ENCODE peak calls at places on chromosome 5, in nine cellular contexts. One of them, this sample, is unnamed. For H3K27me3, the result is how much of the 10 kb centered on the place peaks cover.

GRCh38 chr5:59517926-59518585 is 375.5 kb downstream of the PDE4D start:
- DNase-seq in brain microvascular endothelial cell: peak
- DNase-seq in Peyer's patch: no peak
- DNase-seq in mammary epithelial cell: peak
- DNase-seq in tibial artery: no peak
- DNase-seq in tibial nerve: no peak
- DNase-seq in cardiac muscle cell: no peak
- DNase-seq in left lung: no peak
- DNase-seq in heart right ventricle: no peak
- DNase-seq in this sample: no peak

GRCh38 chr5:145203193-145203592 is 631.9 kb downstream of the PRELID2 start:
- DNase-seq in brain microvascular endothelial cell: peak
- DNase-seq in Peyer's patch: no peak
- DNase-seq in mammary epithelial cell: no peak
- DNase-seq in tibial artery: no peak
- DNase-seq in tibial nerve: no peak
- DNase-seq in cardiac muscle cell: no peak
- DNase-seq in left lung: no peak
- DNase-seq in heart right ventricle: no peak
- DNase-seq in this sample: no peak

GRCh38 chr5:43099615-43100014 is 21.1 kb upstream of the ZNF131 start:
- DNase-seq in brain microvascular endothelial cell: no peak
- DNase-seq in Peyer's patch: no peak
- DNase-seq in mammary epithelial cell: no peak
- DNase-seq in tibial artery: no peak
- DNase-seq in tibial nerve: no peak
- DNase-seq in cardiac muscle cell: no peak
- DNase-seq in left lung: no peak
- DNase-seq in heart right ventricle: no peak
- DNase-seq in this sample: no peak

GRCh38 chr5:176825234-176825633 is 14.9 kb downstream of the UNC5A start:
- DNase-seq in brain microvascular endothelial cell: no peak
- DNase-seq in Peyer's patch: no peak
- DNase-seq in mammary epithelial cell: no peak
- DNase-seq in tibial artery: no peak
- DNase-seq in tibial nerve: no peak
- DNase-seq in cardiac muscle cell: no peak
- DNase-seq in left lung: no peak
- DNase-seq in heart right ventricle: no peak
- DNase-seq in this sample: no peak

GRCh38 chr5:173025651-173026050 is 30.5 kb upstream of the CREBRF start:
- DNase-seq in brain microvascular endothelial cell: no peak
- DNase-seq in Peyer's patch: peak
- DNase-seq in mammary epithelial cell: no peak
- DNase-seq in tibial artery: no peak
- DNase-seq in tibial nerve: no peak
- DNase-seq in cardiac muscle cell: no peak
- DNase-seq in left lung: no peak
- DNase-seq in heart right ventricle: no peak
- DNase-seq in this sample: no peak

GRCh38 chr5:151469992-151470391 is 22.6 kb downstream of the SLC36A1 start:
- DNase-seq in brain microvascular endothelial cell: no peak
- DNase-seq in Peyer's patch: no peak
- DNase-seq in mammary epithelial cell: no peak
- DNase-seq in tibial artery: no peak
- DNase-seq in tibial nerve: no peak
- DNase-seq in cardiac muscle cell: no peak
- DNase-seq in left lung: no peak
- DNase-seq in heart right ventricle: no peak
- DNase-seq in this sample: no peak

GRCh38 chr5:75435101-75435500 is 76.3 kb downstream of the CERT1 start:
- DNase-seq in brain microvascular endothelial cell: no peak
- DNase-seq in Peyer's patch: no peak
- DNase-seq in mammary epithelial cell: no peak
- DNase-seq in tibial artery: no peak
- DNase-seq in tibial nerve: no peak
- DNase-seq in cardiac muscle cell: no peak
- DNase-seq in left lung: no peak
- DNase-seq in heart right ventricle: no peak
- DNase-seq in this sample: no peak

GRCh38 chr5:175377816-175378215 is 66.2 kb downstream of the DRD1 start:
- DNase-seq in brain microvascular endothelial cell: no peak
- DNase-seq in Peyer's patch: no peak
- DNase-seq in mammary epithelial cell: no peak
- DNase-seq in tibial artery: no peak
- DNase-seq in tibial nerve: no peak
- DNase-seq in cardiac muscle cell: no peak
- DNase-seq in left lung: no peak
- DNase-seq in heart right ventricle: no peak
- DNase-seq in this sample: no peak

GRCh38 chr5:124596595-124597388 is 149.6 kb downstream of the ZNF608 start:
- DNase-seq in brain microvascular endothelial cell: peak
- DNase-seq in Peyer's patch: no peak
- DNase-seq in mammary epithelial cell: peak
- DNase-seq in tibial artery: no peak
- DNase-seq in tibial nerve: no peak
- DNase-seq in cardiac muscle cell: no peak
- DNase-seq in left lung: no peak
- DNase-seq in heart right ventricle: no peak
- DNase-seq in this sample: no peak

GRCh38 chr5:124604419-124604818 is 142.0 kb downstream of the ZNF608 start:
- DNase-seq in brain microvascular endothelial cell: no peak
- DNase-seq in Peyer's patch: no peak
- DNase-seq in mammary epithelial cell: no peak
- DNase-seq in tibial artery: no peak
- DNase-seq in tibial nerve: no peak
- DNase-seq in cardiac muscle cell: peak
- DNase-seq in left lung: no peak
- DNase-seq in heart right ventricle: no peak
- DNase-seq in this sample: no peak

GRCh38 chr5:124593952-124594351 is 152.5 kb downstream of the ZNF608 start:
- DNase-seq in brain microvascular endothelial cell: no peak
- DNase-seq in Peyer's patch: no peak
- DNase-seq in mammary epithelial cell: no peak
- DNase-seq in tibial artery: no peak
- DNase-seq in tibial nerve: no peak
- DNase-seq in cardiac muscle cell: no peak
- DNase-seq in left lung: no peak
- DNase-seq in heart right ventricle: no peak
- DNase-seq in this sample: no peak

GRCh38 chr5:124602925-124603650 is 143.4 kb downstream of the ZNF608 start:
- DNase-seq in brain microvascular endothelial cell: no peak
- DNase-seq in Peyer's patch: no peak
- DNase-seq in mammary epithelial cell: no peak
- DNase-seq in tibial artery: no peak
- DNase-seq in tibial nerve: no peak
- DNase-seq in cardiac muscle cell: no peak
- DNase-seq in left lung: no peak
- DNase-seq in heart right ventricle: no peak
- DNase-seq in this sample: no peak

DNA sequence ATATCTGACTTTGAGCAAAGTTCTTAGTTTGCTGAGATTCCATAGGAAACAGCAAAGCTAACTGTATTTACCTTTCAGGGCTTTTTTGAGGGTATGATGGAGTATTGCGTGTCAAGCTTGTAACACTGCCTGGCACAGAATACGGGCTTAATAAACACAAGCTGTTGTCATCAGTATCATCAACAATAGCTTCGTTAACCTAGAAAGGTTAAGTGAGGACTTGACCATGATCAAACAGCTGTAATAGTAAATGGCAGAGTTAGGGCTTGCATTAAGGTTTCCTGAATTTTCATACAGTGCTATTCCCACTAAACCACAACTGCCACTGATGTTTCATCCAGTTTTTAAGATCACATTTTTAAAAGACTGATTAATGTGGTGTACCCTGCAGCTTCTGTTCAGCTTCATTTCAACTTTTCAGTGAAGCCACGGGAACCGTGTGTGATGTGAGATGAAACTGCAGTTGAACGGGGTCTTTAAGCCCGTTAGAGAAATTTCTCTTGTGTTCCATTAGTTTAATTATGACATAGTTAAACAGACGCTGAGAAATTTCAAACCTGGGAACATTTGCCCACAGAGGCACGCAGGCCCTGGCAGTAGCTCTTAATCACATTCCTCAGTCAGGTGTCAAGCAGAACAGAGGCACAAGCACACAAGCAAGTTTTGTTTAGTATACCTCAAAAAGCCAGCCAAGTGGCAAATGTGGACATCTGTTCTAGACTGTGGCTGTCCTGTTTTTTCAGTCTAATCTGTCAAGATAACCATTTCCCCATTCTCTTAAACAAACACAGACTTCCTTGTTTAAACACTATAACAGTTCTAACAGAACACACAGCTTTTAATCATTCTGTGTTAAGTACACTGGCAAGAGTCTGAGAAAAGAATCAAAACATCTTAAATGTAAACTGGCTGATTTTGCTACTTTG is 147.1 kb downstream of the ZNF608 start:
- DNase-seq in brain microvascular endothelial cell: peak
- DNase-seq in Peyer's patch: peak
- DNase-seq in mammary epithelial cell: peak
- DNase-seq in tibial artery: no peak
- DNase-seq in tibial nerve: no peak
- DNase-seq in cardiac muscle cell: peak
- DNase-seq in left lung: no peak
- DNase-seq in heart right ventricle: no peak
- DNase-seq in this sample: no peak
- H3K4me3 ChIP-seq in brain microvascular endothelial cell: no peak
- H3K4me3 ChIP-seq in Peyer's patch: no peak
- H3K4me3 ChIP-seq in mammary epithelial cell: no peak
- H3K4me3 ChIP-seq in tibial artery: no peak
- H3K4me3 ChIP-seq in tibial nerve: no peak
- H3K4me3 ChIP-seq in cardiac muscle cell: no peak
- H3K4me3 ChIP-seq in left lung: no peak
- H3K4me3 ChIP-seq in heart right ventricle: no peak
- H3K4me3 ChIP-seq in this sample: no peak

GRCh38 chr5:135038829-135039525 is 4.9 kb upstream of the PITX1 start:
- DNase-seq in brain microvascular endothelial cell: no peak
- DNase-seq in Peyer's patch: no peak
- DNase-seq in mammary epithelial cell: peak
- DNase-seq in tibial artery: no peak
- DNase-seq in tibial nerve: no peak
- DNase-seq in cardiac muscle cell: no peak
- DNase-seq in left lung: peak
- DNase-seq in heart right ventricle: no peak
- DNase-seq in this sample: no peak

GRCh38 chr5:135038202-135038828 is 4.3 kb upstream of the PITX1 start:
- DNase-seq in brain microvascular endothelial cell: no peak
- DNase-seq in Peyer's patch: no peak
- DNase-seq in mammary epithelial cell: no peak
- DNase-seq in tibial artery: no peak
- DNase-seq in tibial nerve: no peak
- DNase-seq in cardiac muscle cell: no peak
- DNase-seq in left lung: no peak
- DNase-seq in heart right ventricle: no peak
- DNase-seq in this sample: no peak

GRCh38 chr5:135041145-135041587 is 7.1 kb upstream of the PITX1 start:
- DNase-seq in brain microvascular endothelial cell: no peak
- DNase-seq in Peyer's patch: no peak
- DNase-seq in mammary epithelial cell: no peak
- DNase-seq in tibial artery: no peak
- DNase-seq in tibial nerve: no peak
- DNase-seq in cardiac muscle cell: no peak
- DNase-seq in left lung: no peak
- DNase-seq in heart right ventricle: no peak
- DNase-seq in this sample: no peak

GRCh38 chr5:135040331-135041144 is 6.5 kb upstream of the PITX1 start:
- DNase-seq in brain microvascular endothelial cell: no peak
- DNase-seq in Peyer's patch: no peak
- DNase-seq in mammary epithelial cell: no peak
- DNase-seq in tibial artery: no peak
- DNase-seq in tibial nerve: no peak
- DNase-seq in cardiac muscle cell: peak
- DNase-seq in left lung: no peak
- DNase-seq in heart right ventricle: no peak
- DNase-seq in this sample: no peak

GRCh38 chr5:135039526-135040296 is 5.7 kb upstream of the PITX1 start:
- DNase-seq in brain microvascular endothelial cell: no peak
- DNase-seq in Peyer's patch: no peak
- DNase-seq in mammary epithelial cell: peak
- DNase-seq in tibial artery: no peak
- DNase-seq in tibial nerve: no peak
- DNase-seq in cardiac muscle cell: peak
- DNase-seq in left lung: no peak
- DNase-seq in heart right ventricle: no peak
- DNase-seq in this sample: no peak
- H3K27me3 ChIP-seq in brain microvascular endothelial cell: half or more
- H3K27me3 ChIP-seq in Peyer's patch: under half
- H3K27me3 ChIP-seq in mammary epithelial cell: under half
- H3K27me3 ChIP-seq in tibial artery: under half
- H3K27me3 ChIP-seq in tibial nerve: half or more
- H3K27me3 ChIP-seq in cardiac muscle cell: half or more
- H3K27me3 ChIP-seq in left lung: half or more
- H3K27me3 ChIP-seq in heart right ventricle: half or more
- H3K27me3 ChIP-seq in this sample: half or more

GRCh38 chr5:6674886-6675285 is 38.3 kb upstream of the TENT4A start:
- DNase-seq in brain microvascular endothelial cell: no peak
- DNase-seq in Peyer's patch: no peak
- DNase-seq in mammary epithelial cell: no peak
- DNase-seq in tibial artery: no peak
- DNase-seq in tibial nerve: no peak
- DNase-seq in cardiac muscle cell: no peak
- DNase-seq in left lung: no peak
- DNase-seq in heart right ventricle: no peak
- DNase-seq in this sample: no peak

GRCh38 chr5:6674421-6674820 is 38.8 kb upstream of the TENT4A start:
- DNase-seq in brain microvascular endothelial cell: no peak
- DNase-seq in Peyer's patch: no peak
- DNase-seq in mammary epithelial cell: no peak
- DNase-seq in tibial artery: no peak
- DNase-seq in tibial nerve: no peak
- DNase-seq in cardiac muscle cell: no peak
- DNase-seq in left lung: no peak
- DNase-seq in heart right ventricle: no peak
- DNase-seq in this sample: no peak

GRCh38 chr5:6675784-6676499 is 37.3 kb upstream of the TENT4A start:
- DNase-seq in brain microvascular endothelial cell: no peak
- DNase-seq in Peyer's patch: no peak
- DNase-seq in mammary epithelial cell: no peak
- DNase-seq in tibial artery: no peak
- DNase-seq in tibial nerve: no peak
- DNase-seq in cardiac muscle cell: no peak
- DNase-seq in left lung: no peak
- DNase-seq in heart right ventricle: no peak
- DNase-seq in this sample: no peak

GRCh38 chr5:6673031-6673430 is 39.8 kb downstream of the SRD5A1 start:
- DNase-seq in brain microvascular endothelial cell: no peak
- DNase-seq in Peyer's patch: no peak
- DNase-seq in mammary epithelial cell: no peak
- DNase-seq in tibial artery: no peak
- DNase-seq in tibial nerve: no peak
- DNase-seq in cardiac muscle cell: no peak
- DNase-seq in left lung: no peak
- DNase-seq in heart right ventricle: no peak
- DNase-seq in this sample: no peak

DNA sequence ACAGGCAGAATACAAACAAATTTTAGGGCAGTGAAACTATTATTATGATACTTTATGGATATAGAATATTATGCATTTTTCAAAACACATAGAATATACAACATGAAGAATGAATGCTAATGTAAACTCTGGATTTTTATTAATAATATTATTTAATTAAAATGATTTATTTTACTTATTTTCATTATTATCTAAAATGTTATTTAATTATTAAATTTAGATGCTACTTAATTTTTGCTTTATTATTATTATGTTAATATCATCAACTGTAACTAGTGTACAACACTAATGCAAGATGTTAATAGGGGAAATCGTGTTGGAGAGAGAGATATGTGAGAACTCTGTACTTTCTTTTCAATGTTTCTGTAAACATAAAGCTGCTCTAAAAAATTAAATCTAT is 39.3 kb upstream of the TENT4A start:
- DNase-seq in brain microvascular endothelial cell: no peak
- DNase-seq in Peyer's patch: no peak
- DNase-seq in mammary epithelial cell: no peak
- DNase-seq in tibial artery: no peak
- DNase-seq in tibial nerve: no peak
- DNase-seq in cardiac muscle cell: no peak
- DNase-seq in left lung: no peak
- DNase-seq in heart right ventricle: no peak
- DNase-seq in this sample: no peak
- H3K27ac ChIP-seq in brain microvascular endothelial cell: no peak
- H3K27ac ChIP-seq in Peyer's patch: no peak
- H3K27ac ChIP-seq in mammary epithelial cell: no peak
- H3K27ac ChIP-seq in tibial artery: no peak
- H3K27ac ChIP-seq in tibial nerve: no peak
- H3K27ac ChIP-seq in cardiac muscle cell: no peak
- H3K27ac ChIP-seq in left lung: no peak
- H3K27ac ChIP-seq in heart right ventricle: no peak
- H3K27ac ChIP-seq in this sample: no peak

GRCh38 chr5:14277407-14278320 is 134.5 kb downstream of the TRIO start:
- DNase-seq in brain microvascular endothelial cell: no peak
- DNase-seq in Peyer's patch: no peak
- DNase-seq in mammary epithelial cell: no peak
- DNase-seq in tibial artery: no peak
- DNase-seq in tibial nerve: no peak
- DNase-seq in cardiac muscle cell: no peak
- DNase-seq in left lung: no peak
- DNase-seq in heart right ventricle: no peak
- DNase-seq in this sample: no peak
- H3K4me3 ChIP-seq in brain microvascular endothelial cell: no peak
- H3K4me3 ChIP-seq in Peyer's patch: no peak
- H3K4me3 ChIP-seq in mammary epithelial cell: no peak
- H3K4me3 ChIP-seq in tibial artery: no peak
- H3K4me3 ChIP-seq in tibial nerve: no peak
- H3K4me3 ChIP-seq in cardiac muscle cell: no peak
- H3K4me3 ChIP-seq in left lung: no peak
- H3K4me3 ChIP-seq in heart right ventricle: no peak
- H3K4me3 ChIP-seq in this sample: no peak

This sample was measured in spleen.